ENCODE peak calls at places on chromosomes 4 and X, in five cellular contexts. Y, H, D, X and Q are unnamed samples.

GRCh38 chr4:168793542-168793941 is 216.5 kb downstream of the CBR4 start:
- DNase-seq in Y (no peak), H (no peak), D (no peak), X (no peak), Q (no peak)

GRCh38 chrX:148282504-148282903 is 217.9 kb upstream of the AFF2 start:
- DNase-seq in Y (no peak), H (no peak), D (no peak), X (no peak), Q (no peak)

GRCh38 chrX:80879143-80879542 is 69.5 kb upstream of the BRWD3 start:
- DNase-seq in Y (peak; percentile 14), H (peak; percentile 0), D (no peak), X (no peak), Q (peak; percentile 22)

GRCh38 chrX:47283015-47283771 is 50.4 kb downstream of the USP11 start:
- DNase-seq in Y (no peak), H (peak; percentile 50), D (no peak), X (peak; percentile 56), Q (no peak)

GRCh38 chr4:113384600-113384999 is 335.1 kb downstream of the ANK2 start:
- DNase-seq in Y (peak; percentile 85), H (no peak), D (no peak), X (peak; percentile 30), Q (no peak)

GRCh38 chr4:13355036-13355910 is 128.9 kb downstream of the RAB28 start:
- DNase-seq in Y (no peak), H (no peak), D (no peak), X (peak; percentile 3), Q (no peak)

GRCh38 chr4:3445829-3446545 is 4.2 kb downstream of the HGFAC start:
- DNase-seq in Y (no peak), H (no peak), D (no peak), X (no peak), Q (no peak)

GRCh38 chrX:154444001-154444754 is at the start of gene FAM50A:
- DNase-seq in Y (peak; percentile 61), H (peak; percentile 74), D (no peak), X (peak; percentile 52), Q (peak; percentile 83)

GRCh38 chrX:54534271-54534670 is 4.3 kb downstream of the GNL3L start:
- DNase-seq in Y (no peak), H (no peak), D (no peak), X (no peak), Q (no peak)

GRCh38 chr4:42917316-42917715 is 24.8 kb downstream of the GRXCR1 start:
- DNase-seq in Y (no peak), H (no peak), D (no peak), X (no peak), Q (no peak)

GRCh38 chr4:650951-651883 is 22.9 kb downstream of the ATP5ME start:
- DNase-seq in Y (no peak), H (no peak), D (no peak), X (no peak), Q (no peak)

GRCh38 chr4:22502895-22503814 is 12.7 kb downstream of the ADGRA3 start:
- DNase-seq in Y (peak; percentile 17), H (no peak), D (no peak), X (peak; percentile 46), Q (no peak)

GRCh38 chr4:156390599-156391296 is 437.1 kb upstream of the CTSO start:
- DNase-seq in Y (no peak), H (no peak), D (no peak), X (peak; percentile 67), Q (no peak)

GRCh38 chr4:181308476-181309170 is 934.6 kb upstream of the TENM3 start:
- DNase-seq in Y (no peak), H (peak; percentile 10), D (no peak), X (no peak), Q (no peak)

GRCh38 chrX:43618376-43619205 is 37.5 kb upstream of the MAOA start:
- DNase-seq in Y (no peak), H (no peak), D (no peak), X (no peak), Q (no peak)

GRCh38 chrX:23631136-23631535 is 36.2 kb upstream of the PRDX4 start:
- DNase-seq in Y (no peak), H (no peak), D (no peak), X (no peak), Q (no peak)

GRCh38 chr4:173270312-173271027 is 63.7 kb downstream of the HMGB2 start:
- DNase-seq in Y (no peak), H (no peak), D (no peak), X (peak; percentile 63), Q (no peak)

GRCh38 chr4:6188687-6189305 is 11.6 kb downstream of the JAKMIP1 start:
- DNase-seq in Y (no peak), H (no peak), D (no peak), X (peak; percentile 36), Q (no peak)

GRCh38 chrX:136754641-136755040 is 26.1 kb downstream of the ARHGEF6 start:
- DNase-seq in Y (no peak), H (no peak), D (no peak), X (no peak), Q (no peak)

GRCh38 chr4:53599632-53600031 is 8.3 kb upstream of the LNX1 start:
- DNase-seq in Y (no peak), H (peak; percentile 49), D (no peak), X (no peak), Q (no peak)

GRCh38 chr4:145231906-145232700 is 51.7 kb upstream of the OTUD4 start:
- DNase-seq in Y (peak; percentile 54), H (no peak), D (no peak), X (peak; percentile 62), Q (no peak)

GRCh38 chr4:138864961-138865720 is 150.4 kb upstream of the NOCT start:
- DNase-seq in Y (no peak), H (no peak), D (no peak), X (no peak), Q (no peak)

GRCh38 chr4:602559-602942 is 22.8 kb upstream of the PDE6B start:
- DNase-seq in Y (peak; percentile 80), H (no peak), D (no peak), X (peak; percentile 16), Q (peak; percentile 68)

GRCh38 chrX:123962006-123962485 is 540 bp downstream of the STAG2 start:
- DNase-seq in Y (no peak), H (peak; percentile 70), D (no peak), X (no peak), Q (no peak)

GRCh38 chrX:21166302-21166982 is 207.8 kb upstream of the CNKSR2 start:
- DNase-seq in Y (peak; percentile 24), H (no peak), D (no peak), X (peak; percentile 7), Q (peak; percentile 11)

GRCh38 chrX:19064175-19064574 is 58.1 kb downstream of the ADGRG2 start:
- DNase-seq in Y (peak; percentile 89), H (no peak), D (no peak), X (peak; percentile 54), Q (no peak)

GRCh38 chr4:133637161-133637560 is 488.1 kb downstream of the PCDH10 start:
- DNase-seq in Y (no peak), H (no peak), D (no peak), X (no peak), Q (no peak)

GRCh38 chr4:113674251-113674650 is 87.3 kb downstream of the CAMK2D start:
- DNase-seq in Y (no peak), H (no peak), D (no peak), X (no peak), Q (no peak)

DNA sequence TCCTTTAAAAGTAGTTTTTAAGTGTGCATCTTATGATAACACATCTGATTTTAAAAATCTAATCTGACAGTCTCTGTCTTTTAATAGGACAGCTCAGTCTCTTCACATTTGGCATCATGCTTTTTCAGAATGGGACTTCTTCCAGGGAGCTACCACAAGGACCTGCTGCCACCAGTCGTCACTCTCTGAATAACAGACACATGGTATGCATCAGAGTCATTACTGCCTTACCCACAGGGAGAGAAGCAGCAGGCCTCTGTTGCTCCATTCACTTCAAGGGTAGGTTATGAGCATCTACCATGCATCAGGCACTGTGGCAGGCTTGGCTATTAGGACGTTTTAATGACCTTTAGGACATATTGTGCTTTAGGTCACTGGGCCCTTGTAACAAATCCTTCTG is 50.0 kb upstream of the AFAP1 start:
- DNase-seq in Y (no peak), H (no peak), D (no peak), X (no peak), Q (no peak)
- TF ChIP-seq CTCF in Y (no peak), H (no peak), D (no peak), X (no peak), Q (no peak)

DNA sequence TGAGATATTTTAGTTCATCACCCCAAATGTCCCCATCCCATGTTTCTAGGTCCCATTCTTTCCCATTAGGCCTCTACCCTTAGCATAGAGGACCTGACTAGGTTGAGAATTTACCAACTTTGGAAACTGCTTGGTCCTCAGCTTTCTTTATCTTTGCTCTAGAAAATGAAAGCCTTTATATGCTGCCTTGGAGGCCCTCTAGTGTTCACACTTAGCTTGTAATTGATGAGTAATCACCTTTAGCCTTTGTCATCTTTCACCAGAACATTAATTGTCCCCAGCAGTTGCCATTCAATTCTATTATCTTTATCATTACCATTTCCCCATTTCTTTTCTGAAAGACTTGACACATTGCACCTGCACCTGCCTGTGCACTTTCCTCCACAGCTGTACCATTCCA is 589.2 kb upstream of the NR3C2 start:
- DNase-seq in Y (peak; percentile 32), H (peak; percentile 22), D (no peak), X (peak; percentile 39), Q (no peak)
- TF ChIP-seq CTCF in Y (peak; percentile 60), H (peak; percentile 29), D (peak; percentile 40), X (peak; percentile 54), Q (peak; percentile 19)

GRCh38 chrX:110853610-110854009 is 58.0 kb upstream of the CHRDL1 start:
- DNase-seq in Y (peak; percentile 54), H (peak; percentile 2), D (no peak), X (peak; percentile 3), Q (peak; percentile 24)
- TF ChIP-seq CTCF in Y (peak; percentile 53), H (no peak), D (no peak), X (peak; percentile 24), Q (peak; percentile 16)

DNA sequence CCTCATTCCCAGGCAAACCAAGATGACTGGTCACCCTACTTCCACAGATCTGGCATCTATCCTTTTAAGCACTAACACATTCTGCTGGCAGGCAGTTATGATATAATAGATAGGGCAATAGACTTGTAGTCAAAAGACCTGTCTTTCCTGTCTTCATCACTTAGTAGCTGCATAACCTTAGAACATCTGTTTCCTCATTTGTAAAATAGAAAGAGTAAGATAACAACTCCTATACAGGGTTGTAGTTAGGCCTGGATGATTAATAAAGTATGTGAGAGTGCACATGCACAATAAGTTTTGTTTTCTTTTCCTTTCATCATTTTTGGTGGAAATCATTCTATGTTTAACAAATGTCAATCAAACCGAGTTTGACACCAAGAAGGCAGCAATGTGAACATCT is 72.1 kb downstream of the GPR82 start:
- DNase-seq in Y (no peak), H (no peak), D (no peak), X (no peak), Q (no peak)
- TF ChIP-seq CTCF in Y (no peak), H (no peak), D (no peak), X (no peak), Q (no peak)